ENCODE peak calls at places on chromosomes 5 and 9, in four cellular contexts. One of them, this sample, is unnamed.

GRCh38 chr5:132474131-132474723 is 16.3 kb downstream of the IRF1 start:
- DNase-seq in heart right ventricle: no peak
- DNase-seq in psoas muscle: no peak
- DNase-seq in heart left ventricle: no peak
- DNase-seq in this sample: no peak

GRCh38 chr5:102865510-102866314 is 110.6 kb downstream of the PAM start:
- DNase-seq in heart left ventricle: peak
- DNase-seq in psoas muscle: peak
- DNase-seq in heart right ventricle: peak
- DNase-seq in this sample: peak

GRCh38 chr9:125747765-125748510 is 765 bp downstream of the PBX3 start:
- DNase-seq in psoas muscle: peak
- DNase-seq in heart left ventricle: peak
- DNase-seq in heart right ventricle: peak
- DNase-seq in this sample: no peak

GRCh38 chr9:87564111-87564510 is 66.4 kb downstream of the DAPK1 start:
- DNase-seq in heart left ventricle: no peak
- DNase-seq in psoas muscle: no peak
- DNase-seq in heart right ventricle: no peak
- DNase-seq in this sample: no peak

GRCh38 chr9:81083821-81084512 is 605.4 kb downstream of the TLE1 start:
- DNase-seq in heart left ventricle: no peak
- DNase-seq in heart right ventricle: no peak
- DNase-seq in psoas muscle: no peak
- DNase-seq in this sample: no peak

GRCh38 chr9:107883496-107884120 is 394.0 kb upstream of the KLF4 start:
- DNase-seq in heart left ventricle: no peak
- DNase-seq in heart right ventricle: no peak
- DNase-seq in psoas muscle: no peak
- DNase-seq in this sample: no peak

GRCh38 chr5:42502613-42503470 is 79.6 kb downstream of the GHR start:
- DNase-seq in heart left ventricle: no peak
- DNase-seq in heart right ventricle: no peak
- DNase-seq in psoas muscle: no peak
- DNase-seq in this sample: no peak

GRCh38 chr9:135198889-135199288 is 111.4 kb downstream of the OLFM1 start:
- DNase-seq in heart right ventricle: no peak
- DNase-seq in heart left ventricle: no peak
- DNase-seq in psoas muscle: no peak
- DNase-seq in this sample: no peak

GRCh38 chr5:159531554-159532105 is 201.3 kb upstream of the IL12B start:
- DNase-seq in heart left ventricle: no peak
- DNase-seq in psoas muscle: no peak
- DNase-seq in heart right ventricle: no peak
- DNase-seq in this sample: no peak

GRCh38 chr5:54295658-54296276 is 14.6 kb downstream of the ARL15 start:
- DNase-seq in heart right ventricle: no peak
- DNase-seq in psoas muscle: no peak
- DNase-seq in heart left ventricle: peak
- DNase-seq in this sample: no peak

GRCh38 chr5:167217097-167217743 is 1074.2 kb upstream of the WWC1 start:
- DNase-seq in heart left ventricle: no peak
- DNase-seq in heart right ventricle: no peak
- DNase-seq in psoas muscle: no peak
- DNase-seq in this sample: no peak

GRCh38 chr9:84940294-84940693 is 270.8 kb downstream of the NTRK2 start:
- DNase-seq in psoas muscle: no peak
- DNase-seq in heart right ventricle: no peak
- DNase-seq in heart left ventricle: no peak
- DNase-seq in this sample: no peak

DNA sequence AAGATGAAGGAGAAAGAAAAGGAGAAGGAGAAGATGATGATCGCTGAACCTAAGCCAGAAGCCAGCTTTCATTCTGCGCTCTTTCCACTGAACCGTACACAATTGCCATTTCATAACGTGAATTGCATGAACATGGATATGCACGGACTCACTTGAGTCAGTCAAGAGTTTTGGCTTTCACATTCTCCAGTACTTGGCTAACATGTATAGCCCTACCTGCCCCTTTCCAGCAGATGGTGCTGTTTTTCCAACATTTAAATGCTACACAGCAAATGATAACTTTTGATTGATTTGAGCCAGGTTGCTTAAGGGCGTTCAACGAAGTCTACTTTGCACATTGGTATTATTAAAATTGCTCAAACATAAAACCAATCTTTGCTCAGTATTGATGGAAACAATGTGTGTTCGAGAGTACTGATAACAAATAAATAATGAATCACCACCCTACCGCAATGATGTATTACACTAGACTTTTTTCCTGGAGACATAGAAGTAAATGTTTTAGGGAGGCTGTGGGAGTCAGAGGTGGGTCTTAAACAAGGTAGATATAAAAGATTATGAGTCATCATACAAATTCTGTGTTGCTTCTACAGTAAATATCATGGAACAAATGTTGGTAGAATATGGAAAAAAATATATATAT is 196.4 kb downstream of the TRPM3 start:
- DNase-seq in heart left ventricle: peak
- DNase-seq in psoas muscle: no peak
- DNase-seq in heart right ventricle: no peak
- DNase-seq in this sample: peak
- TF ChIP-seq CTCF in heart left ventricle: peak
- TF ChIP-seq CTCF in psoas muscle: peak
- TF ChIP-seq CTCF in heart right ventricle: peak
- TF ChIP-seq CTCF in this sample: peak

DNA sequence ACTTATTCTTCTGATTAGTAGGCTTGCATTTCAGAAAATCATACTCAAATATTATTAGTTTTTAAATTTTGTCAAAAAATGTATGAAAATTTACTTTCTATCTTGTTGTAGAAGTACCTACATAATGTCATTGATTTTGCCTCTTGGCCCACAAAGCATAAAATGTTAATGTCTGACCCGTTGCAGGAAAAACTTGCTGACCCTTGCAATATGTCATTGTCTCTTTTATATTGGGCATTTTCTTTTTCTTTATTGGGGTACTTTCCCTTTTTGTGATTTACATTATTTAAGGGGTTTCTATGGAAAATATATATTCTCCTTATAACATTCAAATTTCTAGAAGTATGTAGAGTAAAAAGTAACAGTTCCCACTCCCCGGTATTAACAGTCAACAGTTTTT is 243.0 kb downstream of the ARHGAP26 start:
- DNase-seq in psoas muscle: no peak
- DNase-seq in heart right ventricle: no peak
- DNase-seq in heart left ventricle: no peak
- DNase-seq in this sample: no peak
- H3K4me3 ChIP-seq in psoas muscle: no peak
- H3K4me3 ChIP-seq in heart right ventricle: no peak
- H3K4me3 ChIP-seq in heart left ventricle: no peak
- H3K4me3 ChIP-seq in this sample: no peak

DNA sequence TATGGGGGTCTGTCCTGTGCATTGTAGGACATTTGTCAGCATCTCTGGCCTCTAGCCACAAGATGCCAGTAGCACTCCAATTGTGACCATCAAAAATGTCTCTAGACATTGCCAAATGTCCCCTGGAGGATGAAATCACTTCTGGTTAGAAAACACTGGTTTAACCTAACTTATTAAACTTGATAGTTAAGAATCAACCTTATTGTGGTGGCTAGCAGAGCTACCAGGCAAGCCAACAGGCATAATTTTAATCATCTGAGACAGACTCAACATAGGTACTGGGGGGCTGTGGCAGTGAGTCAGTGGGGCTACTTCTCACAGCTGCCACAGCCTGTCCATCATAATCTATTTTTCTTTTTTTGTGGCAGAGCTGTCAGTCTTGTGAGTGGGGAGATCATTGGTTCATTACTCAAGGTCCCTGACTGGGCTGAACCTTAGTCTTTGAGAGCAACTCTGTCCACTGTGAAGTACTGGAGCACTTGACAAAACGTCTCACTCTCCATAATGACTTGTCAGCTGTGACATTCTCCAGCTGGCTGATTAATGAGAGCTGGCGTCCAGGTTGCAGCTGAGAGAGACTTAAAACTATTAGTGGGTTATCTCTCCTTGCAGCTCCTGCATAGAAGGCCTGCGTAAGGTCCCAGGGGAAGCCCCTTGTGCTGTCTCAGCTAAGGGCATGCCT is 107.9 kb downstream of the DCP2 start:
- DNase-seq in psoas muscle: no peak
- DNase-seq in heart right ventricle: no peak
- DNase-seq in heart left ventricle: peak
- DNase-seq in this sample: no peak
- H3K27ac ChIP-seq in psoas muscle: no peak
- H3K27ac ChIP-seq in heart right ventricle: peak
- H3K27ac ChIP-seq in heart left ventricle: no peak
- H3K27ac ChIP-seq in this sample: no peak

DNA sequence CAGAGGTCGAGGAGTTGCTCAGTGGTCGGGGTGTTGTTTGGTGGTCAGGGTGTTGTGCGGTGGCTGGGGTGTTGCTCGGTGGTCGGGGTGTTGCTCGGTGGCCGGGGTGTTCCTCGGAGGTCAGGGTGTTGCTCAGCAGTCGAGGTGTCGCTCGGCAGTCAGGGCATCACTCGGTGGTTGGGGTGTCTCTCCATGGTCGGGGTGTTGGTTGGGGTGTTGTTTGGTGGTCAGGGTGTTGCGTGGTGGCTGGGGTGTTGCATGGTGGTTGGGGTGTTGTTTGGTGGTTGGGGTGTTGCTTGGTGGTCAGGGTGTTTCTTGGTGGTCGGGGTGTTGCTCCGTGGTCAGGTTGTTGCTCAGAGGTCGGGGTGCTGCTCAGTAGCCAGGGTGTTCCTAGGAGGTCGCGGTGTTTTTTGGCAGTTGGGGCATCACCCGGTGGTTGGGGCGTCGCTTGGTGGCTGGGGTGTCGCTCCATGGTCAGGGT is 11.0 kb upstream of the GPSM1 start:
- DNase-seq in heart left ventricle: no peak
- DNase-seq in psoas muscle: no peak
- DNase-seq in heart right ventricle: peak
- DNase-seq in this sample: no peak
- TF ChIP-seq CTCF in heart left ventricle: no peak
- TF ChIP-seq CTCF in psoas muscle: no peak
- TF ChIP-seq CTCF in heart right ventricle: no peak
- TF ChIP-seq CTCF in this sample: no peak

DNA sequence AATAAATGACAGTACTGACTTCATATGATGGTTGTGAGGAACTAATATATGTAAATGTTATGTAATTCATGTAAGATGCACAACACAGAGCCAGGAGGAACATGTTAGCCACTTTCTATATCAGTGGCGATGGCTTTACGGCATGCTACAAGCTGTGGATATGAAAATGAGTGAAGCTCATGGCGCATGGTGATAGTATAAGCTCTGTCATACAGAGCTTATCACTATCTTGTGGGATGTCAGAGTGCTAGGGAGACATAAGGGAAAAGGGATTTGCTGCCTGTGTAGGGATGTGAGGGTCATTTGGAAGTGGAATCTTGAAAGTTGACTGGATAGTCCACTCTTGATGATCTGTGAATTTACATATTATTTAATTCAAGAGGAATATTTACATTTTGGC is 13.6 kb downstream of the CPEB4 start:
- DNase-seq in heart right ventricle: no peak
- DNase-seq in heart left ventricle: no peak
- DNase-seq in psoas muscle: no peak
- DNase-seq in this sample: no peak
- H3K4me3 ChIP-seq in heart right ventricle: no peak
- H3K4me3 ChIP-seq in heart left ventricle: no peak
- H3K4me3 ChIP-seq in psoas muscle: peak
- H3K4me3 ChIP-seq in this sample: no peak